ENCODE peak calls at places on chromosomes 5 and 9, in seven cellular contexts. Y is A549; Z is choroid plexus epithelial cell; S is astrocyte of the spinal cord; W is colonic mucosa; I is effector memory CD4-positive, alpha-beta T cell; E is endothelial cell of umbilical vein. C is an unnamed sample.

GRCh38 chr9:91177661-91178280 is 183.9 kb downstream of the AUH start:
- DNase-seq in Y (no peak), Z (no peak), S (peak; percentile 76), W (no peak), I (no peak), E (no peak), C (no peak)

GRCh38 chr9:105681724-105682123 is 12.6 kb upstream of the TMEM38B start:
- DNase-seq in Y (peak; percentile 39), Z (peak; percentile 41), S (peak; percentile 42), W (no peak), I (no peak), E (no peak), C (peak; percentile 78)

GRCh38 chr9:124429530-124429867 is 14.3 kb upstream of the PSMB7 start:
- DNase-seq in Y (no peak), Z (no peak), S (no peak), W (no peak), I (no peak), E (no peak), C (no peak)

GRCh38 chr5:167827766-167828165 is 463.7 kb upstream of the WWC1 start:
- DNase-seq in Y (no peak), Z (no peak), S (no peak), W (no peak), I (no peak), E (no peak), C (no peak)

GRCh38 chr9:3980771-3981170 is 319.1 kb downstream of the GLIS3 start:
- DNase-seq in Y (no peak), Z (peak; percentile 61), S (peak; percentile 57), W (no peak), I (no peak), E (no peak), C (peak; percentile 58)

GRCh38 chr5:141874262-141874964 is 3.8 kb downstream of the PCDH1 start:
- DNase-seq in Y (no peak), Z (no peak), S (no peak), W (peak; percentile 91), I (no peak), E (no peak), C (no peak)

GRCh38 chr5:131064669-131065371 is 100.2 kb downstream of the HINT1 start:
- DNase-seq in Y (no peak), Z (no peak), S (no peak), W (no peak), I (no peak), E (no peak), C (no peak)

GRCh38 chr5:74638776-74639537 is 1.6 kb downstream of the ENC1 start:
- DNase-seq in Y (no peak), Z (peak; percentile 73), S (peak; percentile 66), W (peak; percentile 44), I (no peak), E (peak; percentile 65), C (peak; percentile 75)

GRCh38 chr5:131396015-131396414 is 132.2 kb downstream of the CDC42SE2 start:
- DNase-seq in Y (no peak), Z (no peak), S (no peak), W (no peak), I (no peak), E (no peak), C (no peak)

GRCh38 chr9:2018764-2019548 is 3.8 kb downstream of the SMARCA2 start:
- DNase-seq in Y (no peak), Z (no peak), S (no peak), W (no peak), I (no peak), E (peak; percentile 6), C (no peak)

GRCh38 chr9:134187110-134187531 is 22.8 kb upstream of the RNU6ATAC start:
- DNase-seq in Y (peak; percentile 47), Z (no peak), S (no peak), W (no peak), I (no peak), E (no peak), C (no peak)

GRCh38 chr5:94693845-94694370 is 75.4 kb downstream of the SLF1 start:
- DNase-seq in Y (no peak), Z (no peak), S (no peak), W (no peak), I (no peak), E (no peak), C (no peak)

GRCh38 chr9:79985276-79985675 is 413.5 kb downstream of the TLE4 start:
- DNase-seq in Y (no peak), Z (no peak), S (no peak), W (no peak), I (no peak), E (no peak), C (no peak)

GRCh38 chr9:100322954-100323536 is 29.7 kb downstream of the TEX10 start:
- DNase-seq in Y (peak; percentile 52), Z (peak; percentile 69), S (peak; percentile 56), W (no peak), I (no peak), E (peak; percentile 52), C (peak; percentile 63)

GRCh38 chr9:131589993-131590392 is 44.7 kb downstream of the PRRT1B start:
- DNase-seq in Y (no peak), Z (no peak), S (no peak), W (no peak), I (no peak), E (no peak), C (no peak)

GRCh38 chr5:144778546-144778945 is 607.9 kb downstream of the KCTD16 start:
- DNase-seq in Y (no peak), Z (no peak), S (no peak), W (no peak), I (no peak), E (no peak), C (peak; percentile 2)

GRCh38 chr5:42361321-42361688 is 61.9 kb upstream of the GHR start:
- DNase-seq in Y (no peak), Z (no peak), S (peak; percentile 1), W (no peak), I (no peak), E (peak; percentile 4), C (no peak)

GRCh38 chr9:119961774-119962408 is 592.7 kb upstream of the BRINP1 start:
- DNase-seq in Y (peak; percentile 56), Z (peak; percentile 48), S (peak; percentile 25), W (peak; percentile 37), I (no peak), E (peak; percentile 7), C (peak; percentile 34)

GRCh38 chr9:3367185-3367584 is 158.6 kb downstream of the RFX3 start:
- DNase-seq in Y (no peak), Z (no peak), S (no peak), W (no peak), I (no peak), E (no peak), C (no peak)

GRCh38 chr9:36166150-36166927 is 2.8 kb upstream of the CCIN start:
- DNase-seq in Y (peak; percentile 87), Z (peak; percentile 83), S (peak; percentile 86), W (peak; percentile 85), I (peak; percentile 70), E (peak; percentile 80), C (peak; percentile 82)
- H3K4me3 ChIP-seq in Y (peak overlapping the region; percentile 47), Z (peak overlapping the region; percentile 48), S (peak overlapping the region; percentile 42), W (peak overlapping the region; percentile 46), I (peak overlapping the region; percentile 52), E (peak overlapping the region; percentile 51), C (peak overlapping the region; percentile 52)

GRCh38 chr5:81239613-81240012 is 6.5 kb downstream of the CKMT2 start:
- DNase-seq in Y (no peak), Z (peak; percentile 21), S (no peak), W (no peak), I (no peak), E (no peak), C (no peak)
- H3K4me3 ChIP-seq in Y (no peak overlapping the region), Z (no peak overlapping the region), S (no peak overlapping the region), W (no peak overlapping the region), I (no peak overlapping the region), E (no peak overlapping the region), C (no peak overlapping the region)

DNA sequence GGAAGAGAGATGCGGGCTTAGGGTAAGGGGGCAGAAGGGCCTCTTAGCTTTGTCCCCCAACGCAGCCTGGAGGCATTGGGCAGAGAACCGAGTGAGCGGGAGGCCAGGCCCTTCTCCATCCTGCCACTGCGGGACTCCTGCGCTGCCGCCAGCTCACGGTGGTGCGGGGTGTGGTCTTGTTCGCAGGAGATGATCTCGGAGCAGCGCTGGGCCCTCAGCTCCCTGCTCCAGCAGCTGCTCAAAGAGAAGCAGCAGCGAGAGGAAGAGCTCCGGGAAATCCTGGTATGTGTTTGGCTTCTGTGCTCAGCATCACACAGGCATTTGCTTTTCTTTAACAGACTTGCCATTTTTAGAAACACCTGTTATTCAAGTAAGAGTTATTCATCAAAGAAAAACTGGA is 41.3 kb downstream of the LRSAM1 start:
- DNase-seq in Y (no peak), Z (no peak), S (no peak), W (no peak), I (no peak), E (no peak), C (no peak)
- H3K4me3 ChIP-seq in Y (no peak overlapping the region), Z (no peak overlapping the region), S (no peak overlapping the region), W (no peak overlapping the region), I (no peak overlapping the region), E (no peak overlapping the region), C (no peak overlapping the region)

GRCh38 chr9:14992025-14992424 is 81.8 kb upstream of the FREM1 start:
- DNase-seq in Y (no peak), Z (no peak), S (no peak), W (no peak), I (no peak), E (no peak), C (no peak)
- H3K4me3 ChIP-seq in Y (no peak overlapping the region), Z (no peak overlapping the region), S (no peak overlapping the region), W (no peak overlapping the region), I (no peak overlapping the region), E (no peak overlapping the region), C (no peak overlapping the region)

GRCh38 chr5:139482050-139482889 is at the start of gene STING1:
- DNase-seq in Y (no peak), Z (peak; percentile 99), S (peak; percentile 96), W (peak; percentile 94), I (peak; percentile 56), E (peak; percentile 90), C (peak; percentile 99)
- H3K4me3 ChIP-seq in Y (no peak within 1 kb of the TSS), Z (peak within 1 kb of the TSS; percentile 60), S (peak within 1 kb of the TSS; percentile 57), W (peak within 1 kb of the TSS; percentile 46), I (peak within 1 kb of the TSS; percentile 58), E (peak within 1 kb of the TSS; percentile 42), C (peak within 1 kb of the TSS; percentile 66)

GRCh38 chr5:159101689-159102088 is 2.0 kb upstream of the EBF1 start:
- DNase-seq in Y (no peak), Z (no peak), S (no peak), W (no peak), I (no peak), E (no peak), C (no peak)
- H3K4me3 ChIP-seq in Y (no peak overlapping the region), Z (no peak overlapping the region), S (no peak overlapping the region), W (no peak overlapping the region), I (no peak overlapping the region), E (no peak overlapping the region), C (no peak overlapping the region)

GRCh38 chr9:130445268-130445983 is 665 bp downstream of the ASS1 start:
- DNase-seq in Y (no peak), Z (peak; percentile 76), S (peak; percentile 39), W (peak; percentile 78), I (no peak), E (no peak), C (peak; percentile 71)
- H3K4me3 ChIP-seq in Y (peak overlapping the region; percentile 77), Z (peak overlapping the region; percentile 58), S (peak overlapping the region; percentile 56), W (peak overlapping the region; percentile 61), I (peak overlapping the region; percentile 50), E (peak overlapping the region; percentile 47), C (peak overlapping the region; percentile 56)

GRCh38 chr9:137225701-137226331 is 842 bp downstream of the CYSRT1 start:
- DNase-seq in Y (no peak), Z (no peak), S (no peak), W (no peak), I (no peak), E (no peak), C (no peak)
- H3K4me3 ChIP-seq in Y (no peak overlapping the region), Z (no peak overlapping the region), S (no peak overlapping the region), W (no peak overlapping the region), I (no peak overlapping the region), E (no peak overlapping the region), C (no peak overlapping the region)